ENCODE peak calls at places on chromosomes 6 and 20, in six cellular contexts. N is heart right ventricle; X is AG04450; R is CD8-positive, alpha-beta memory T cell; F is lower lobe of right lung; B is gastrocnemius medialis. U is an unnamed sample.

GRCh38 chr6:24322924-24323323 is 34.9 kb downstream of the DCDC2 start:
- DNase-seq in N (no peak), X (no peak), R (no peak), F (no peak), B (no peak), U (no peak)

GRCh38 chr20:47139934-47140333 is 216.6 kb downstream of the ZMYND8 start:
- DNase-seq in N (no peak), X (no peak), R (no peak), F (no peak), B (no peak), U (no peak)

GRCh38 chr20:24637941-24638340 is 168.5 kb downstream of the SYNDIG1 start:
- DNase-seq in N (no peak), X (no peak), R (no peak), F (no peak), B (no peak), U (no peak)

GRCh38 chr6:63066053-63066704 is 145.1 kb upstream of the FKBP1C start:
- DNase-seq in N (no peak), X (no peak), R (no peak), F (no peak), B (no peak), U (no peak)

GRCh38 chr20:6008254-6008653 is 45.6 kb downstream of the LRRN4 start:
- DNase-seq in N (peak; percentile 22), X (peak; percentile 76), R (no peak), F (peak; percentile 64), B (peak; percentile 88), U (peak; percentile 83)

GRCh38 chr20:38201356-38201755 is 36.3 kb upstream of the TGM2 start:
- DNase-seq in N (no peak), X (peak; percentile 61), R (no peak), F (peak; percentile 62), B (no peak), U (no peak)

GRCh38 chr6:43149260-43149659 is 21.8 kb upstream of the SRF start:
- DNase-seq in N (no peak), X (no peak), R (no peak), F (no peak), B (no peak), U (no peak)

GRCh38 chr20:52426856-52427255 is 235.3 kb upstream of the ZFP64 start:
- DNase-seq in N (no peak), X (no peak), R (no peak), F (no peak), B (no peak), U (no peak)

GRCh38 chr6:144918073-144918472 is 632.9 kb downstream of the UTRN start:
- DNase-seq in N (no peak), X (no peak), R (no peak), F (no peak), B (no peak), U (no peak)

GRCh38 chr6:35391240-35391968 is 49.0 kb downstream of the PPARD start:
- DNase-seq in N (no peak), X (peak; percentile 85), R (no peak), F (no peak), B (no peak), U (no peak)

GRCh38 chr6:44481765-44482164 is 94.3 kb downstream of the CDC5L start:
- DNase-seq in N (no peak), X (no peak), R (no peak), F (no peak), B (no peak), U (no peak)

GRCh38 chr20:5550738-5551529 is 199.3 kb upstream of the SHLD1 start:
- DNase-seq in N (no peak), X (no peak), R (no peak), F (no peak), B (no peak), U (no peak)

GRCh38 chr6:102381203-102381602 is 987.7 kb downstream of the GRIK2 start:
- DNase-seq in N (no peak), X (no peak), R (no peak), F (no peak), B (no peak), U (no peak)

GRCh38 chr6:77340331-77340730 is 123.0 kb downstream of the HTR1B start:
- DNase-seq in N (no peak), X (no peak), R (no peak), F (no peak), B (no peak), U (no peak)

GRCh38 chr6:144359783-144360182 is 74.6 kb downstream of the UTRN start:
- DNase-seq in N (no peak), X (no peak), R (no peak), F (no peak), B (no peak), U (no peak)

GRCh38 chr6:161164182-161164625 is 109.7 kb downstream of the AGPAT4 start:
- DNase-seq in N (no peak), X (no peak), R (no peak), F (no peak), B (no peak), U (no peak)

GRCh38 chr6:7532232-7532631 is 9.2 kb upstream of the DSP start:
- DNase-seq in N (no peak), X (no peak), R (no peak), F (peak; percentile 64), B (no peak), U (no peak)

GRCh38 chr6:121839891-121840290 is 404.4 kb downstream of the GJA1 start:
- DNase-seq in N (no peak), X (no peak), R (no peak), F (no peak), B (no peak), U (no peak)

GRCh38 chr6:148881593-148882311 is 134.9 kb downstream of the UST start:
- DNase-seq in N (no peak), X (no peak), R (no peak), F (no peak), B (no peak), U (no peak)

GRCh38 chr20:9590189-9590588 is 75.8 kb downstream of the LAMP5 start:
- DNase-seq in N (no peak), X (peak; percentile 55), R (no peak), F (no peak), B (no peak), U (no peak)

GRCh38 chr6:126919947-126920346 is 198.5 kb upstream of the RSPO3 start:
- DNase-seq in N (no peak), X (peak; percentile 90), R (no peak), F (no peak), B (no peak), U (no peak)

GRCh38 chr20:24762791-24763350 is 186.2 kb upstream of the CST7 start:
- DNase-seq in N (no peak), X (no peak), R (no peak), F (no peak), B (no peak), U (no peak)

DNA sequence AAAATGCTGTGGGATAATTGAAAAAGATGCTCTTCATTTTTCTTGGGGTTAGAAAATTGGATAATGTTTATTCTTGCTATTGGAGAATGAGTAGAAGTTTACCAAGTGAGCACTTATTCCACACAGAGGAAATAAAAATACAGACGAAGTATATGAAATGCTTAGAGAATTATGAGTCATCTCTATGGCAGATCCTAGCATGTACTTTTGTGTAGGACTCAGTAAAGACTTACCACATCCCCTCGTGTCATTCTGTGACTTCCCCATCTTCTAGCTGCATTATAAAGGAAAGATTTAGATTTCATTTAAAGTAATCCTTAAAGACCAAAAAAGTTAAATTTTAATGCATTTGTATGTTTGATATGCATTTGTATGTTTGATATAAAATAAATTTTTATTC is 685.6 kb downstream of the TBC1D32 start:
- DNase-seq in N (no peak), X (no peak), R (no peak), F (no peak), B (no peak), U (no peak)
- H3K4me3 ChIP-seq in N (no peak overlapping the region), X (no peak overlapping the region), R (no peak overlapping the region), F (no peak overlapping the region), B (no peak overlapping the region), U (no peak overlapping the region)

GRCh38 chr6:159919800-159920199 is 29.0 kb downstream of the MAS1 start:
- DNase-seq in N (no peak), X (no peak), R (no peak), F (no peak), B (no peak), U (no peak)

GRCh38 chr6:159916237-159916636 is 25.4 kb downstream of the MAS1 start:
- DNase-seq in N (no peak), X (no peak), R (no peak), F (no peak), B (no peak), U (no peak)

GRCh38 chr6:159915397-159915796 is 24.6 kb downstream of the MAS1 start:
- DNase-seq in N (no peak), X (no peak), R (no peak), F (no peak), B (no peak), U (peak; percentile 35)

GRCh38 chr6:159916752-159917151 is 26.0 kb downstream of the MAS1 start:
- DNase-seq in N (no peak), X (no peak), R (no peak), F (no peak), B (no peak), U (no peak)

DNA sequence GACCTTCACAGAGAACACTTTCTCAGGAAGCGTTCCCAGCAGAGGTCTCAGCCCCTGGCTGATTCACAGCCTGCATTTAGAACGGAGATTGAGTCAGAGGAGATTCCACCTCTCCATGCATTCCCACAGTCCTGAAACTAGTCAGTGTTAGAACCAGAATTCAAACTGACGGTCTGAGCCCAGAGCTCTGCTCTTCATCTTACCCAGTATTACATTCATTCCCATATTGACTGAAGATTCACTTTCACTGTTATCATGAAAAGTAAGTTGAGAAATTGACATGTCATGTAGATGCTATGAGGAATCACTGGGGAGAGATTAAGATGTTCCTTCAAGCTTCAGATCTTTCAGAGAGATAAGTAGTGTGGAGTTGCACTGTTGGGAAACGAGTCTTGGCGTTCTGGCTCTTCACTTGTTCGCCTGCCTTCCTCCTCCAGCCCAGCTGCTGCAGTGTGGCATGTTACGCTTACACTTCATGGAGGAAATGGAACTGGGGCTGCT is 28.3 kb downstream of the MAS1 start:
- DNase-seq in N (no peak), X (no peak), R (no peak), F (no peak), B (no peak), U (no peak)
- H3K4me3 ChIP-seq in N (no peak overlapping the region), X (no peak overlapping the region), R (no peak overlapping the region), F (no peak overlapping the region), B (no peak overlapping the region), U (no peak overlapping the region)

DNA sequence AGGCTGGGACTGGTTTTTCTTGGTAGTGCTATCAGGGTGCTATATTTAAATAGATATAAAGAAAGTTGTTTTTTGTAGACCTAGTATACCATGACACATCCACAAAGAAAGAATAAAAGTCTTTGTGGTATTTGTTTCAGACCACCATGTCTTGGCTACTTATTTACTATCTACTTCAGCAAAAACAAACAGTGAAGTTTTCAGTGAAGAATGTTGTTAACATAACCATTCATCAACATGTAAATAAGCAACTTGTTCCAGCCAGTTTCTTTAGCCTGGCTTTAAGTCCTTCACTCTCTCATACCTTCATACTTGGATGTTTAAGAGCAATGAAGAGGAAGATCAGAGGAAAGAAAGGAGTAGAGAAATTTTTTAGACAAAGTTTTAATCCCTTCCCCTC is 624.1 kb downstream of the CD109 start:
- DNase-seq in N (no peak), X (no peak), R (no peak), F (no peak), B (no peak), U (no peak)
- H3K4me3 ChIP-seq in N (no peak overlapping the region), X (no peak overlapping the region), R (no peak overlapping the region), F (no peak overlapping the region), B (no peak overlapping the region), U (no peak overlapping the region)

DNA sequence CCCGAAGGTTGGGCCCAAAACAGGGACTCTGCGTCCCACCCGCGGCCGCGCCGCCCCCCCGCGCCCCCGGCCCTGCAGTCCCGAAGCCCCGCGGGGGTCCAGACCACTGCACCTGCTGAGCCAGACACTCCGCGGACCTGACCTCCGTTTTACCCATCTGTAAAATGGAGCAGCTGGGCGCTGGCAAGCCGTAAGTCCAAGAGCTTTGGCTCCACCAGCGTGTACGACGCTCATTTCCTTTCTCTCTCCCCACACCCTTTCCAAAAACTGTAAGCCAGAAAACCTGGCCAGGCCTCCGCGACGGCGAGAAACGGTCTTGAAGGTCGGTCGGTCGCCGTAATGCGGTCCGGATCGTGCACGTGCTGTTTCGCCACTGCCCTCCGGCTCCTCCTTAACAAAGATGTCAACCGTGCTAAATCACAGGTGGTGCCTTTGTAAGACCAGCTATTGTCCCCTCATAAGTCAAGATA is 7.8 kb upstream of the NR2E1 start:
- DNase-seq in N (no peak), X (no peak), R (no peak), F (no peak), B (no peak), U (peak; percentile 58)
- H3K4me3 ChIP-seq in N (peak overlapping the region; percentile 37), X (no peak overlapping the region), R (no peak overlapping the region), F (peak overlapping the region; percentile 33), B (peak overlapping the region; percentile 22), U (peak overlapping the region; percentile 41)